ENCODE peak calls at places on chromosome 18, in four cellular contexts. P is stomach, J is T-helper 9 cell, N is AG09309. W is an unnamed sample.

GRCh38 chr18:62018034-62018760 is 125.4 kb upstream of the RNF152 start:
- DNase-seq in P (no peak), J (no peak), N (peak), W (peak)

GRCh38 chr18:74957588-74958224 is 251.2 kb downstream of the PTGR3 start:
- DNase-seq in P (no peak), J (no peak), N (no peak), W (no peak)

GRCh38 chr18:64403784-64404498 is 255.1 kb upstream of the LINC00305 start:
- DNase-seq in P (no peak), J (no peak), N (no peak), W (no peak)

GRCh38 chr18:32910694-32911296 is 138.0 kb upstream of the KLHL14 start:
- DNase-seq in P (no peak), J (no peak), N (no peak), W (no peak)

GRCh38 chr18:78607784-78608183 is 371.8 kb upstream of the SALL3 start:
- DNase-seq in P (no peak), J (no peak), N (no peak), W (no peak)

GRCh38 chr18:51135361-51135760 is 62.1 kb downstream of the MEX3C start:
- DNase-seq in P (no peak), J (no peak), N (peak), W (no peak)

GRCh38 chr18:12246849-12247808 is 7.0 kb upstream of the CIDEA start:
- DNase-seq in P (no peak), J (no peak), N (no peak), W (no peak)

GRCh38 chr18:33470229-33470628 is 29.7 kb upstream of the CCDC178 start:
- DNase-seq in P (no peak), J (no peak), N (no peak), W (no peak)

GRCh38 chr18:68848242-68848641 is 50.4 kb downstream of the CCDC102B start:
- DNase-seq in P (no peak), J (no peak), N (no peak), W (no peak)

GRCh38 chr18:12092398-12093229 is 1.0 kb upstream of the ANKRD62 start:
- DNase-seq in P (no peak), J (no peak), N (no peak), W (no peak)

GRCh38 chr18:80194874-80195570 is 52.3 kb downstream of the PARD6G start:
- DNase-seq in P (no peak), J (no peak), N (no peak), W (no peak)

GRCh38 chr18:66749475-66750035 is 145.7 kb upstream of the CDH19 start:
- DNase-seq in P (no peak), J (no peak), N (no peak), W (no peak)

GRCh38 chr18:26706796-26707406 is 158.5 kb upstream of the KCTD1 start:
- DNase-seq in P (peak), J (no peak), N (no peak), W (no peak)

GRCh38 chr18:76923485-76924085 is 101.2 kb downstream of the ZNF236 start:
- DNase-seq in P (no peak), J (no peak), N (no peak), W (no peak)

GRCh38 chr18:49588971-49589370 is 27.1 kb downstream of the LIPG start:
- DNase-seq in P (no peak), J (no peak), N (no peak), W (no peak)

GRCh38 chr18:43877922-43878321 is 600.6 kb upstream of the SYT4 start:
- DNase-seq in P (no peak), J (no peak), N (no peak), W (no peak)

GRCh38 chr18:58117685-58118403 is 73.8 kb downstream of the NEDD4L start:
- DNase-seq in P (peak), J (no peak), N (peak), W (no peak)